ENCODE peak calls at places on chromosomes 11 and 22, in six cellular contexts. N is fibroblast of mammary gland, J is choroid plexus epithelial cell, T is colonic mucosa, X is cardiac muscle cell, E is GM23338. P is an unnamed sample.

GRCh38 chr11:132099692-132100091 is 729.3 kb downstream of the NTM start:
- DNase-seq in N (peak), J (no peak), T (no peak), X (peak), E (peak), P (no peak)

GRCh38 chr11:57491371-57492061 is 24.0 kb downstream of the SLC43A1 start:
- DNase-seq in N (peak), J (peak), T (peak), X (peak), E (peak), P (no peak)

GRCh38 chr11:130555251-130555841 is 106.9 kb downstream of the ADAMTS15 start:
- DNase-seq in N (peak), J (no peak), T (no peak), X (no peak), E (no peak), P (no peak)

GRCh38 chr11:848988-849824 is 6.6 kb downstream of the TSPAN4 start:
- DNase-seq in N (no peak), J (no peak), T (no peak), X (peak), E (peak), P (no peak)

GRCh38 chr11:74138572-74138971 is 32.2 kb downstream of the C2CD3 start:
- DNase-seq in N (peak), J (peak), T (peak), X (peak), E (peak), P (peak)

GRCh38 chr11:117872420-117872961 is 4.0 kb downstream of the FXYD6 start:
- DNase-seq in N (no peak), J (no peak), T (no peak), X (no peak), E (no peak), P (no peak)

GRCh38 chr22:19371893-19372292 is 59.6 kb downstream of the HIRA start:
- DNase-seq in N (no peak), J (no peak), T (no peak), X (no peak), E (no peak), P (no peak)

GRCh38 chr11:134289789-134290188 is 13.6 kb downstream of the GLB1L3 start:
- DNase-seq in N (no peak), J (no peak), T (no peak), X (peak), E (no peak), P (no peak)

GRCh38 chr11:70720291-70720690 is 322.0 kb downstream of the CTTN start:
- DNase-seq in N (no peak), J (no peak), T (no peak), X (no peak), E (no peak), P (no peak)

GRCh38 chr11:69369210-69369609 is 75.3 kb downstream of the MYEOV start:
- DNase-seq in N (no peak), J (no peak), T (no peak), X (no peak), E (no peak), P (no peak)

GRCh38 chr22:22691055-22691454 is 46.6 kb downstream of the GGTLC2 start:
- DNase-seq in N (no peak), J (no peak), T (no peak), X (no peak), E (no peak), P (no peak)

GRCh38 chr22:50702821-50703725 is 30.4 kb downstream of the SHANK3 start:
- DNase-seq in N (no peak), J (no peak), T (no peak), X (no peak), E (no peak), P (no peak)

GRCh38 chr22:39184586-39185577 is 32.4 kb upstream of the CBX7 start:
- DNase-seq in N (no peak), J (peak), T (no peak), X (no peak), E (no peak), P (no peak)

GRCh38 chr11:94706211-94706610 is 61.9 kb upstream of the AMOTL1 start:
- DNase-seq in N (peak), J (no peak), T (no peak), X (no peak), E (no peak), P (no peak)

GRCh38 chr22:44594951-44595350 is 96.9 kb upstream of the RTL6 start:
- DNase-seq in N (no peak), J (no peak), T (no peak), X (no peak), E (no peak), P (no peak)

GRCh38 chr11:46903846-46904245 is 14.5 kb downstream of the LRP4 start:
- DNase-seq in N (no peak), J (peak), T (no peak), X (no peak), E (no peak), P (no peak)

GRCh38 chr11:128180446-128181089 is 406.8 kb downstream of the ETS1 start:
- DNase-seq in N (peak), J (peak), T (no peak), X (no peak), E (no peak), P (peak)

GRCh38 chr11:121318848-121319834 is 26.6 kb downstream of the SC5D start:
- DNase-seq in N (peak), J (peak), T (no peak), X (peak), E (peak), P (peak)

GRCh38 chr11:119262668-119263351 is 54.1 kb downstream of the MCAM start:
- DNase-seq in N (peak), J (peak), T (no peak), X (no peak), E (no peak), P (peak)

GRCh38 chr11:114621072-114621471 is 25.5 kb upstream of the NXPE4 start:
- DNase-seq in N (no peak), J (no peak), T (peak), X (no peak), E (no peak), P (no peak)

GRCh38 chr11:73270855-73271477 is 1.2 kb upstream of the P2RY6 start:
- DNase-seq in N (no peak), J (no peak), T (no peak), X (no peak), E (no peak), P (no peak)

GRCh38 chr22:21710156-21710555 is 25.4 kb downstream of the YPEL1 start:
- DNase-seq in N (peak), J (no peak), T (no peak), X (no peak), E (no peak), P (no peak)

GRCh38 chr11:120511116-120511803 is at the start of gene GRIK4:
- DNase-seq in N (peak), J (peak), T (peak), X (peak), E (peak), P (no peak)

GRCh38 chr11:1830119-1830499 is 4.7 kb upstream of the SYT8 start:
- DNase-seq in N (no peak), J (no peak), T (peak), X (no peak), E (no peak), P (no peak)

GRCh38 chr11:35102267-35102666 is 36.7 kb upstream of the CD44 start:
- DNase-seq in N (no peak), J (no peak), T (no peak), X (no peak), E (no peak), P (no peak)

GRCh38 chr11:45541693-45542434 is 123.6 kb downstream of the CHST1 start:
- DNase-seq in N (no peak), J (no peak), T (no peak), X (no peak), E (no peak), P (no peak)

GRCh38 chr22:30368420-30368819 is 11.6 kb downstream of the CCDC157 start:
- DNase-seq in N (no peak), J (no peak), T (no peak), X (no peak), E (no peak), P (no peak)

GRCh38 chr11:60840711-60841430 is 1.0 kb upstream of the CCDC86 start:
- DNase-seq in N (peak), J (peak), T (no peak), X (no peak), E (no peak), P (peak)

GRCh38 chr11:116835791-116836647 is 1.4 kb downstream of the APOA1 start:
- DNase-seq in N (peak), J (peak), T (peak), X (peak), E (peak), P (peak)
- TF ChIP-seq CTCF in N (peak), J (peak), T (peak), X (peak), E (peak), P (peak)

DNA sequence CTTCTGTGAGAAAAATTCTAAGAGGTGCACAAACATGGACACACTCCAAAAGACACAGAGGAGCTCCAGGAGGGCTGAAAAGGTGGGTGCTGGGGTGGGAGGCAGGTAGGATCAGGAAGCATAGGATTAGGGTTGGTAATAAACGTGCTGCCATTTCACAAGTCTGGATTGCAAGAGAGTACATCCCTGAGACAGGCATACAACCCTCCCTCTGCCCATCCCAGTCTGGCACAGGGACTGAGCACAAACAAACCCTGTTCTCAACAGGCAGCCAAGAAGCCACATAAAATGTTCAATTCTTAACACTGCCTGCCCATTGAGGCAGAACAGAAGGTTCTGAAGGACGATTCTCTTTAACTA is 18.5 kb downstream of the SLC35F2 start:
- DNase-seq in N (no peak), J (no peak), T (no peak), X (no peak), E (no peak), P (no peak)
- H3K4me3 ChIP-seq in N (peak), J (no peak), T (no peak), X (no peak), E (no peak), P (peak)

GRCh38 chr11:21928834-21929233 is 264.1 kb upstream of the ANO5 start:
- DNase-seq in N (no peak), J (no peak), T (no peak), X (no peak), E (no peak), P (no peak)

GRCh38 chr11:21931436-21932101 is 261.3 kb upstream of the ANO5 start:
- DNase-seq in N (no peak), J (no peak), T (no peak), X (no peak), E (no peak), P (no peak)

GRCh38 chr11:21927628-21928027 is 265.3 kb upstream of the ANO5 start:
- DNase-seq in N (no peak), J (no peak), T (no peak), X (no peak), E (no peak), P (no peak)

GRCh38 chr11:21933095-21933494 is 259.8 kb upstream of the ANO5 start:
- DNase-seq in N (no peak), J (peak), T (no peak), X (no peak), E (peak), P (no peak)
- TF ChIP-seq CTCF in N (peak), J (peak), T (no peak), X (no peak), E (peak), P (peak)

GRCh38 chr11:62374801-62375200 is 37.6 kb downstream of the ASRGL1 start:
- DNase-seq in N (no peak), J (no peak), T (peak), X (no peak), E (no peak), P (no peak)

GRCh38 chr11:62370743-62371440 is 33.6 kb downstream of the ASRGL1 start:
- DNase-seq in N (no peak), J (no peak), T (peak), X (no peak), E (peak), P (no peak)

GRCh38 chr11:62373464-62374110 is 36.3 kb downstream of the ASRGL1 start:
- DNase-seq in N (no peak), J (no peak), T (no peak), X (no peak), E (no peak), P (no peak)

GRCh38 chr11:62372871-62373270 is 35.6 kb downstream of the ASRGL1 start:
- DNase-seq in N (no peak), J (no peak), T (no peak), X (no peak), E (no peak), P (no peak)
- H3K4me3 ChIP-seq in N (no peak), J (no peak), T (no peak), X (no peak), E (no peak), P (no peak)

DNA sequence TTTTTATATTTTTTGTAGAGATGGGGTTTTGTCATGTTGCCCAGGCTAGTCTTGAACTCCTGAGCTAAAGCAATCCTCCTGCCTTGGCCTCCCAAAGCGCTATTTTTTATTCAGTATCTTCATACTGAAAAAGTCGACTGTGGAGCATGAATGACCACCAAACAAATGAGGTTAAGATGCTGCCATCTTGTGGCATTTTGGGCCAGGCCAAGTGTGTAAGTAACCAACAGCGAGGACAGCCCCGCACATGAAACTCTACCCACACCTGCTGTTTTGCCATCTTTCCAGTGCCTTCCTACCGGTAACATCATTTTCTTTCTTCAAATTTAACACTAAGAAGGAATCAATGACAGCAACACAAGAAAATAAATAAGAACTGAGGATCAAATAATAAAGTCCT is 32.2 kb upstream of the AQP11 start:
- DNase-seq in N (peak), J (peak), T (peak), X (peak), E (peak), P (no peak)
- TF ChIP-seq CTCF in N (peak), J (peak), T (no peak), X (peak), E (peak), P (peak)

DNA sequence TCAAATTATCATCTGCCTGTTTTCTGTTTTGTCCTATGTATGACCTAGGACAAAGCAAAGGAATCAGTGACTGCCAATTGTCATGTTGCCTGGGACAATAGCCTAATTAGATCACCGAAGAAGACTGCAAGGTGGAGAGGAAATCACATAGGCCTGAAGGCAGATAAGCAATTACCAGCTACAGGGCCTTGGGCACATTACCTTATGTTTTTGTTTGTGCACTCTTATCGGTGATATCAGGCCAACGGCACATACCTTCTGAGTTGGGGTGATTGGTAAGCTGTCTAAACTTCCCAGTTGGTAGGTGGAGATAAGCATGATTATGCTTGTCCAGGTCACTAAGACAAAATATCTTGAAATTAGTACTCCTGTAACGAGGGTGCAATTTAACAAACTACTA is 58.1 kb upstream of the FAM181B start:
- DNase-seq in N (no peak), J (no peak), T (no peak), X (no peak), E (no peak), P (no peak)
- H3K4me3 ChIP-seq in N (no peak), J (no peak), T (no peak), X (no peak), E (no peak), P (no peak)

GRCh38 chr22:47434336-47435203 is 672.1 kb downstream of the TBC1D22A start:
- DNase-seq in N (no peak), J (no peak), T (no peak), X (no peak), E (no peak), P (no peak)
- TF ChIP-seq CTCF in N (no peak), J (no peak), T (no peak), X (no peak), E (no peak), P (no peak)

GRCh38 chr22:41237036-41237706 is 3.6 kb downstream of the CHADL start:
- DNase-seq in N (no peak), J (no peak), T (no peak), X (no peak), E (peak), P (no peak)
- H3K4me3 ChIP-seq in N (no peak), J (peak), T (peak), X (peak), E (peak), P (peak)